ENCODE peak calls at places on chromosomes 2 and 18, in four cellular contexts. M, J, T and Z are unnamed samples.

GRCh38 chr18:23910032-23910431 is 104.5 kb upstream of the TTC39C start:
- DNase-seq in M (no peak), J (no peak), T (no peak), Z (no peak)

GRCh38 chr2:163613155-163613554 is 122.7 kb downstream of the FIGN start:
- DNase-seq in M (no peak), J (no peak), T (no peak), Z (no peak)

GRCh38 chr2:71683070-71683469 is 229.7 kb downstream of the DYSF start:
- DNase-seq in M (no peak), J (no peak), T (no peak), Z (no peak)

GRCh38 chr2:60058781-60059180 is 494.7 kb downstream of the BCL11A start:
- DNase-seq in M (no peak), J (no peak), T (no peak), Z (no peak)

GRCh38 chr18:48902023-48902855 is 48.5 kb downstream of the SMAD7 start:
- DNase-seq in M (peak; percentile 91), J (peak; percentile 20), T (no peak), Z (no peak)

GRCh38 chr2:18949871-18950597 is 360.7 kb upstream of the NT5C1B start:
- DNase-seq in M (peak; percentile 93), J (no peak), T (no peak), Z (no peak)

GRCh38 chr2:96142217-96143113 is 2.8 kb downstream of the DUSP2 start:
- DNase-seq in M (no peak), J (peak; percentile 65), T (no peak), Z (no peak)

GRCh38 chr2:100812141-100812540 is 7.8 kb upstream of the NPAS2 start:
- DNase-seq in M (no peak), J (no peak), T (no peak), Z (no peak)

GRCh38 chr2:12709207-12709522 is 7.6 kb upstream of the TRIB2 start:
- DNase-seq in M (no peak), J (no peak), T (no peak), Z (no peak)

GRCh38 chr2:138827426-138828054 is 47.4 kb upstream of the NXPH2 start:
- DNase-seq in M (peak; percentile 68), J (peak; percentile 42), T (no peak), Z (peak; percentile 83)

GRCh38 chr2:235414422-235414821 is 79.4 kb upstream of the AGAP1 start:
- DNase-seq in M (no peak), J (no peak), T (no peak), Z (no peak)

GRCh38 chr2:231676243-231676642 is 32.1 kb upstream of the PTMA start:
- DNase-seq in M (no peak), J (no peak), T (no peak), Z (no peak)

GRCh38 chr18:74945774-74946545 is 263.0 kb downstream of the PTGR3 start:
- DNase-seq in M (peak; percentile 62), J (no peak), T (no peak), Z (no peak)

GRCh38 chr2:71700880-71701397 is 247.6 kb downstream of the DYSF start:
- DNase-seq in M (no peak), J (no peak), T (no peak), Z (no peak)

GRCh38 chr18:78660311-78660710 is 319.3 kb upstream of the SALL3 start:
- DNase-seq in M (no peak), J (no peak), T (no peak), Z (no peak)

GRCh38 chr2:12861344-12861942 is 144.7 kb downstream of the TRIB2 start:
- DNase-seq in M (peak; percentile 78), J (no peak), T (no peak), Z (no peak)

GRCh38 chr2:58419983-58420382 is 178.9 kb upstream of the FANCL start:
- DNase-seq in M (no peak), J (no peak), T (no peak), Z (no peak)

GRCh38 chr18:40413160-40413559 is 1541.9 kb upstream of the PIK3C3 start:
- DNase-seq in M (peak; percentile 45), J (peak; percentile 47), T (peak; percentile 23), Z (peak; percentile 71)

GRCh38 chr2:150480241-150480640 is 7.2 kb downstream of the RND3 start:
- DNase-seq in M (peak; percentile 81), J (no peak), T (no peak), Z (peak; percentile 24)

GRCh38 chr18:59272221-59272888 is 899 bp downstream of the RAX start:
- DNase-seq in M (no peak), J (no peak), T (no peak), Z (no peak)

GRCh38 chr2:197904446-197904845 is 100.1 kb downstream of the PLCL1 start:
- DNase-seq in M (no peak), J (no peak), T (no peak), Z (no peak)

GRCh38 chr2:216194561-216194960 is 85.4 kb downstream of the XRCC5 start:
- DNase-seq in M (no peak), J (no peak), T (no peak), Z (no peak)

GRCh38 chr2:118049140-118050128 is 35.6 kb upstream of the CCDC93 start:
- DNase-seq in M (no peak), J (no peak), T (no peak), Z (no peak)
- H3K4me2 ChIP-seq in M (no peak overlapping the region), J (no peak overlapping the region), T (no peak overlapping the region), Z (no peak overlapping the region)

GRCh38 chr2:218259099-218259921 is 1.5 kb upstream of the GPBAR1 start:
- DNase-seq in M (peak; percentile 85), J (no peak), T (no peak), Z (peak; percentile 40)
- H3K56ac ChIP-seq in M (no peak overlapping the region), J (no peak overlapping the region), T (no peak overlapping the region), Z (no peak overlapping the region)

GRCh38 chr2:238285653-238286082 is 2.7 kb downstream of the PER2 start:
- DNase-seq in M (peak; percentile 94), J (peak; percentile 48), T (no peak), Z (peak; percentile 94)
- H3K9ac ChIP-seq in M (no peak overlapping the region), J (no peak overlapping the region), T (no peak overlapping the region), Z (no peak overlapping the region)

GRCh38 chr2:69703189-69703588 is 38.7 kb upstream of the ANXA4 start:
- DNase-seq in M (no peak), J (no peak), T (no peak), Z (no peak)
- H3K4me2 ChIP-seq in M (no peak overlapping the region), J (no peak overlapping the region), T (no peak overlapping the region), Z (no peak overlapping the region)